ENCODE peak calls at places on chromosomes 4 and X, in six cellular contexts. G is activated T-cell treated with anti-CD3 and anti-CD28 coated beads, Interleukin-2, amount 50 U/mL, for 4 hours; M is germinal center; I is neural crest cell; X is GM13977; V is activated CD8-positive, alpha-beta memory T cell treated with anti-CD3 and anti-CD28 coated beads for 1 hour. A is an unnamed sample.
A peak's percentile ranks its signal among the peaks of the same experiment; 100 is the strongest.

GRCh38 chr4:15605537-15605936 is 49.6 kb downstream of the FBXL5 start:
- DNase-seq in G (no peak), M (no peak), I (peak; percentile 3), X (no peak), V (no peak), A (no peak)

GRCh38 chr4:6404611-6405416 is 67.6 kb downstream of the PPP2R2C start:
- DNase-seq in G (no peak), M (no peak), I (no peak), X (no peak), V (no peak), A (no peak)

GRCh38 chr4:70838400-70838971 is 1.2 kb downstream of the GRSF1 start:
- DNase-seq in G (no peak), M (no peak), I (no peak), X (no peak), V (no peak), A (no peak)

GRCh38 chrX:40403757-40404156 is 177.0 kb upstream of the ATP6AP2 start:
- DNase-seq in G (no peak), M (no peak), I (no peak), X (no peak), V (no peak), A (no peak)

GRCh38 chr4:24894243-24894642 is 18.6 kb downstream of the CCDC149 start:
- DNase-seq in G (no peak), M (no peak), I (no peak), X (no peak), V (no peak), A (no peak)

GRCh38 chrX:2710496-2710895 is 19.4 kb downstream of the CD99 start:
- DNase-seq in G (peak; percentile 43), M (no peak), I (no peak), X (no peak), V (no peak), A (no peak)

GRCh38 chr4:94806376-94806775 is 48.6 kb downstream of the BMPR1B start:
- DNase-seq in G (no peak), M (no peak), I (no peak), X (no peak), V (no peak), A (no peak)

GRCh38 chr4:113468165-113469022 is 293.1 kb downstream of the CAMK2D start:
- DNase-seq in G (no peak), M (no peak), I (no peak), X (no peak), V (no peak), A (no peak)

GRCh38 chrX:149515954-149516602 is 11.0 kb upstream of the IDS start:
- DNase-seq in G (no peak), M (no peak), I (no peak), X (no peak), V (no peak), A (no peak)

GRCh38 chr4:825063-825968 is 613 bp downstream of the CPLX1 start:
- DNase-seq in G (no peak), M (peak; percentile 71), I (no peak), X (peak; percentile 79), V (peak; percentile 22), A (no peak)

GRCh38 chrX:19579485-19579884 is 64.2 kb upstream of the MAP3K15 start:
- DNase-seq in G (no peak), M (no peak), I (no peak), X (no peak), V (no peak), A (no peak)

GRCh38 chr4:52844596-52844995 is 17.5 kb upstream of the RASL11B start:
- DNase-seq in G (no peak), M (no peak), I (no peak), X (no peak), V (no peak), A (no peak)

GRCh38 chrX:45801554-45801953 is 600.9 kb upstream of the DIPK2B start:
- DNase-seq in G (no peak), M (no peak), I (no peak), X (peak; percentile 16), V (no peak), A (no peak)

GRCh38 chr4:122450847-122451246 is 5.7 kb downstream of the IL2 start:
- DNase-seq in G (peak; percentile 33), M (no peak), I (no peak), X (no peak), V (no peak), A (no peak)

GRCh38 chr4:146032234-146032860 is 93.7 kb upstream of the ZNF827 start:
- DNase-seq in G (no peak), M (no peak), I (no peak), X (no peak), V (no peak), A (no peak)